ENCODE peak calls at places on chromosomes 7 and 10, in six cellular contexts. One of them, this sample, is unnamed.
A peak's percentile ranks its signal among the peaks of the same experiment; 100 is the strongest.

GRCh38 chr7:7869036-7869435 is 99.6 kb upstream of the GLCCI1 start:
- DNase-seq in HepG2: no peak
- DNase-seq in GM12892: no peak
- DNase-seq in GM12891: no peak
- DNase-seq in H1: no peak
- DNase-seq in K562: no peak
- DNase-seq in this sample: no peak

GRCh38 chr10:111018021-111018420 is 58.8 kb upstream of the ADRA2A start:
- DNase-seq in HepG2: no peak
- DNase-seq in GM12892: no peak
- DNase-seq in GM12891: no peak
- DNase-seq in H1: no peak
- DNase-seq in K562: no peak
- DNase-seq in this sample: no peak

GRCh38 chr7:98265841-98266271 is 13.8 kb upstream of the TECPR1 start:
- DNase-seq in HepG2: no peak
- DNase-seq in GM12892: no peak
- DNase-seq in GM12891: no peak
- DNase-seq in H1: no peak
- DNase-seq in K562: no peak
- DNase-seq in this sample: no peak

GRCh38 chr7:26508917-26509316 is 217.3 kb downstream of the SNX10 start:
- DNase-seq in HepG2: no peak
- DNase-seq in GM12892: no peak
- DNase-seq in GM12891: no peak
- DNase-seq in H1: no peak
- DNase-seq in K562: no peak
- DNase-seq in this sample: no peak

GRCh38 chr7:33778195-33778594 is 127.1 kb upstream of the BMPER start:
- DNase-seq in HepG2: no peak
- DNase-seq in GM12892: no peak
- DNase-seq in GM12891: no peak
- DNase-seq in H1: no peak
- DNase-seq in K562: no peak
- DNase-seq in this sample: no peak

GRCh38 chr7:54330216-54330800 is 211.9 kb upstream of the VSTM2A start:
- DNase-seq in HepG2: no peak
- DNase-seq in GM12892: no peak
- DNase-seq in GM12891: no peak
- DNase-seq in H1: no peak
- DNase-seq in K562: no peak
- DNase-seq in this sample: no peak

GRCh38 chr10:67110286-67110685 is 184.4 kb downstream of the LRRTM3 start:
- DNase-seq in HepG2: no peak
- DNase-seq in GM12892: no peak
- DNase-seq in GM12891: no peak
- DNase-seq in H1: no peak
- DNase-seq in K562: no peak
- DNase-seq in this sample: no peak

GRCh38 chr10:118311505-118311904 is 30.6 kb downstream of the FAM204A start:
- DNase-seq in HepG2: no peak
- DNase-seq in GM12892: no peak
- DNase-seq in GM12891: no peak
- DNase-seq in H1: no peak
- DNase-seq in K562: no peak
- DNase-seq in this sample: no peak

GRCh38 chr7:47416454-47417121 is 165.3 kb downstream of the TNS3 start:
- DNase-seq in HepG2: no peak
- DNase-seq in GM12892: no peak
- DNase-seq in GM12891: no peak
- DNase-seq in H1: no peak
- DNase-seq in K562: no peak
- DNase-seq in this sample: no peak

GRCh38 chr7:158959954-158960353 is 103.6 kb downstream of the DYNC2I1 start:
- DNase-seq in HepG2: no peak
- DNase-seq in GM12892: no peak
- DNase-seq in GM12891: no peak
- DNase-seq in H1: no peak
- DNase-seq in K562: no peak
- DNase-seq in this sample: no peak

GRCh38 chr7:151891753-151892152 is 14.8 kb upstream of the PRKAG2 start:
- DNase-seq in HepG2: no peak
- DNase-seq in GM12892: no peak
- DNase-seq in GM12891: no peak
- DNase-seq in H1: no peak
- DNase-seq in K562: no peak
- DNase-seq in this sample: no peak

GRCh38 chr10:59991117-59991516 is 84.8 kb upstream of the CCDC6 start:
- DNase-seq in HepG2: no peak
- DNase-seq in GM12892: no peak
- DNase-seq in GM12891: no peak
- DNase-seq in H1: no peak
- DNase-seq in K562: no peak
- DNase-seq in this sample: no peak

GRCh38 chr7:35548291-35548690 is 146.6 kb downstream of the HERPUD2 start:
- DNase-seq in HepG2: no peak
- DNase-seq in GM12892: no peak
- DNase-seq in GM12891: no peak
- DNase-seq in H1: no peak
- DNase-seq in K562: no peak
- DNase-seq in this sample: no peak

GRCh38 chr10:70115948-70116682 is 16.5 kb downstream of the AIFM2 start:
- DNase-seq in HepG2: peak; percentile 59
- DNase-seq in GM12892: peak; percentile 65
- DNase-seq in GM12891: peak; percentile 64
- DNase-seq in H1: peak; percentile 84
- DNase-seq in K562: peak; percentile 84
- DNase-seq in this sample: no peak

GRCh38 chr10:86523348-86523747 is 1.8 kb upstream of the WAPL start:
- DNase-seq in HepG2: peak; percentile 21
- DNase-seq in GM12892: no peak
- DNase-seq in GM12891: no peak
- DNase-seq in H1: no peak
- DNase-seq in K562: peak; percentile 26
- DNase-seq in this sample: no peak

GRCh38 chr7:153099235-153099634 is 339.7 kb downstream of the ACTR3B start:
- DNase-seq in HepG2: no peak
- DNase-seq in GM12892: no peak
- DNase-seq in GM12891: no peak
- DNase-seq in H1: no peak
- DNase-seq in K562: no peak
- DNase-seq in this sample: no peak

GRCh38 chr10:50367732-50368131 is 116.4 kb upstream of the ASAH2 start:
- DNase-seq in HepG2: peak; percentile 35
- DNase-seq in GM12892: no peak
- DNase-seq in GM12891: no peak
- DNase-seq in H1: no peak
- DNase-seq in K562: peak; percentile 51
- DNase-seq in this sample: no peak

GRCh38 chr10:116272497-116273221 is at the start of gene GFRA1:
- DNase-seq in HepG2: no peak
- DNase-seq in GM12892: peak; percentile 30
- DNase-seq in GM12891: no peak
- DNase-seq in H1: peak; percentile 82
- DNase-seq in K562: no peak
- DNase-seq in this sample: no peak

GRCh38 chr10:21926949-21927348 is 76.6 kb downstream of the DNAJC1 start:
- DNase-seq in HepG2: peak; percentile 84
- DNase-seq in GM12892: no peak
- DNase-seq in GM12891: no peak
- DNase-seq in H1: no peak
- DNase-seq in K562: no peak
- DNase-seq in this sample: no peak

GRCh38 chr10:21924511-21924910 is 79.0 kb downstream of the DNAJC1 start:
- DNase-seq in HepG2: no peak
- DNase-seq in GM12892: no peak
- DNase-seq in GM12891: no peak
- DNase-seq in H1: no peak
- DNase-seq in K562: no peak
- DNase-seq in this sample: no peak

GRCh38 chr10:21926358-21926890 is 77.1 kb downstream of the DNAJC1 start:
- DNase-seq in HepG2: no peak
- DNase-seq in GM12892: no peak
- DNase-seq in GM12891: no peak
- DNase-seq in H1: no peak
- DNase-seq in K562: no peak
- DNase-seq in this sample: no peak

GRCh38 chr10:21927601-21928000 is 75.9 kb downstream of the DNAJC1 start:
- DNase-seq in HepG2: no peak
- DNase-seq in GM12892: no peak
- DNase-seq in GM12891: no peak
- DNase-seq in H1: no peak
- DNase-seq in K562: no peak
- DNase-seq in this sample: no peak

DNA sequence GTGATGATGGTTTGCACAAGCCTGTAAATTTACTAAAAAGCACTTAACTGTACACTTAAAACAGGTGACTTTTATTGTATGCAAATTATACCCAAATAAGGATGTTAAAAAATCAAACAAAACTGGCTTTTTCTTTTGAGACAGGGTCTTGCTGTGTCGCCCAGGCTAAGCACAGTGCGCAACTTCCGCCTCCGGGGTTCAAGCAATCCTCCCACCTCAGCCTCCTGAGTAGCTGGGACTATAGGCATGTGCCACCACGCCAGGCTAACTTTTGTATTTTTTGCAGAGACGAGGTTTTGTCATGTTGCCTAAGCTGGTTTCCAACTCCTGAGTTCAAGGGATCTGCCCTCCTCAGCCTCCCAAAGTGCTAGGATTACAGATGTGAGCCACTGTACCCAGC is 77.7 kb downstream of the DNAJC1 start:
- DNase-seq in HepG2: no peak
- DNase-seq in GM12892: no peak
- DNase-seq in GM12891: no peak
- DNase-seq in H1: no peak
- DNase-seq in K562: no peak
- DNase-seq in this sample: no peak
- TF ChIP-seq TAF1 in HepG2: no peak
- TF ChIP-seq TAF1 in GM12892: no peak
- TF ChIP-seq TAF1 in GM12891: no peak
- TF ChIP-seq TAF1 in H1: no peak
- TF ChIP-seq TAF1 in K562: no peak
- TF ChIP-seq TAF1 in this sample: no peak

DNA sequence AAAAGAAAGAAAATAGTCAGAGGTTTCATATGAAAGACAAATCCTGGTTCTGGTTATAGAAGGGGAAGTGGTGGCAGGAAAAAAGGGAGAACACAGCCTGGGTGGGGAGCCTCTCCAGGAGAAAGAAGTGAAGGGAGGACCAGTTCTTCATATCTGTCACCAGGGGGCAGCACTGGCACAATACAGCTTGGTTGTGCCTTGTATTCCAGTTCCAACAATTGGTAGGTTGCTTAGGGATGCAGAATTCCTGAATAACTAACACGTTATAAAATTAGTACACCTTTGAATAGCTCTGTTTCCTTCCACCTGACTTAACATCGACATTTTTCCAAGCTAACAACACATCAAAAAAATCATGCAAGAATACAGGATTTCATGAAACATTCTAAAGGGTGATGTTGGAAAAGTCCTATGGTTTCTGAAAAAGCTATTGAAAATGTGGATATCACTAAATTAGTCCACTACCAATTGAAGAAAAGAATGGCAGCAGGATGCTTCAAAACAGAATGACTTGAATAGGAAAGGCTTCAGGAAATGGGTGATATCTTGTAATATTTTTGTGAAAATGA is 52.9 kb downstream of the CYP26A1 start:
- DNase-seq in HepG2: no peak
- DNase-seq in GM12892: no peak
- DNase-seq in GM12891: no peak
- DNase-seq in H1: peak; percentile 62
- DNase-seq in K562: peak; percentile 45
- DNase-seq in this sample: no peak
- TF ChIP-seq TAF1 in HepG2: no peak
- TF ChIP-seq TAF1 in GM12892: no peak
- TF ChIP-seq TAF1 in GM12891: no peak
- TF ChIP-seq TAF1 in H1: no peak
- TF ChIP-seq TAF1 in K562: no peak
- TF ChIP-seq TAF1 in this sample: no peak

GRCh38 chr7:28988818-28989595 is 30.9 kb upstream of the TRIL start:
- DNase-seq in HepG2: no peak
- DNase-seq in GM12892: no peak
- DNase-seq in GM12891: no peak
- DNase-seq in H1: no peak
- DNase-seq in K562: no peak
- DNase-seq in this sample: no peak
- TF ChIP-seq TAF1 in HepG2: no peak
- TF ChIP-seq TAF1 in GM12892: no peak
- TF ChIP-seq TAF1 in GM12891: no peak
- TF ChIP-seq TAF1 in H1: no peak
- TF ChIP-seq TAF1 in K562: no peak
- TF ChIP-seq TAF1 in this sample: no peak

GRCh38 chr7:42673951-42674350 is 237.9 kb downstream of the C7orf25 start:
- DNase-seq in HepG2: no peak
- DNase-seq in GM12892: no peak
- DNase-seq in GM12891: no peak
- DNase-seq in H1: no peak
- DNase-seq in K562: no peak
- DNase-seq in this sample: no peak

GRCh38 chr7:42678315-42678714 is 233.6 kb downstream of the C7orf25 start:
- DNase-seq in HepG2: no peak
- DNase-seq in GM12892: no peak
- DNase-seq in GM12891: no peak
- DNase-seq in H1: no peak
- DNase-seq in K562: no peak
- DNase-seq in this sample: no peak

GRCh38 chr7:42672339-42672990 is 239.4 kb downstream of the C7orf25 start:
- DNase-seq in HepG2: no peak
- DNase-seq in GM12892: no peak
- DNase-seq in GM12891: no peak
- DNase-seq in H1: no peak
- DNase-seq in K562: no peak
- DNase-seq in this sample: no peak

DNA sequence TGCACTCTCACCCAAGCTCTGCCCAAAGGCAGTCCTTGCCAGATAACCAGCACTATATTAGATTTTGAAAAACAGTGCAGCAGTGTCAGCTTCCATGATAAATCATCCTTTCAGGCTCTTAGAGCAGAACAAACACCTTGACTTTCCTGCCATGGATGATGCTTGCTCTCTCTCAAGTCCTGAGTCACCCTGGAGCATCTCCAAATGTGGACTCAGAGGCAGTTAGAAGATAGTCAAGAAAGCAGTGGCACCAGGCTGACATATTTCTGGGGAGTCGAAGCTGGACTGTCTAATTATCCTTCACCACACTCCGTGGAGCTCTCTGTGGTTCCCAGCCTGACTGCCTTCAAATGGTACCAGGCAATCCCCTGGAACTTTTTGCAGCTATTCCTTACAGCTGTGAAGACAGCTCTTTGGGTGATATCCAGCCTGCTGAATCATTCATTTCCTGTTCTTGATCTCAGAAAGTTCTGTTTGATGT is 234.1 kb downstream of the C7orf25 start:
- DNase-seq in HepG2: no peak
- DNase-seq in GM12892: no peak
- DNase-seq in GM12891: no peak
- DNase-seq in H1: no peak
- DNase-seq in K562: no peak
- DNase-seq in this sample: no peak
- TF ChIP-seq TAF1 in HepG2: no peak
- TF ChIP-seq TAF1 in GM12892: no peak
- TF ChIP-seq TAF1 in GM12891: no peak
- TF ChIP-seq TAF1 in H1: no peak
- TF ChIP-seq TAF1 in K562: no peak
- TF ChIP-seq TAF1 in this sample: no peak

GRCh38 chr7:155296006-155296787 is 1.5 kb upstream of the INSIG1 start:
- DNase-seq in HepG2: no peak
- DNase-seq in GM12892: no peak
- DNase-seq in GM12891: no peak
- DNase-seq in H1: no peak
- DNase-seq in K562: no peak
- DNase-seq in this sample: no peak
- TF ChIP-seq TAF1 in HepG2: no peak
- TF ChIP-seq TAF1 in GM12892: no peak
- TF ChIP-seq TAF1 in GM12891: no peak
- TF ChIP-seq TAF1 in H1: no peak
- TF ChIP-seq TAF1 in K562: no peak
- TF ChIP-seq TAF1 in this sample: no peak

This sample was measured in GM12878.